ENCODE peak calls at places on chromosomes 12 and 14, in seven cellular contexts. W, X, U, Q, K, V and Z are unnamed samples.

GRCh38 chr12:128795530-128796361 is 28.0 kb downstream of the SLC15A4 start:
- DNase-seq in W (no peak), X (no peak), U (no peak), Q (no peak), K (no peak), V (no peak), Z (no peak)

GRCh38 chr12:3888654-3889053 is 15.5 kb upstream of the PARP11 start:
- DNase-seq in W (no peak), X (no peak), U (no peak), Q (no peak), K (no peak), V (no peak), Z (no peak)

GRCh38 chr12:28253175-28253641 is 63.0 kb downstream of the CCDC91 start:
- DNase-seq in W (peak; percentile 29), X (no peak), U (no peak), Q (no peak), K (no peak), V (no peak), Z (no peak)

GRCh38 chr14:105335735-105336476 is 21.4 kb downstream of the PACS2 start:
- DNase-seq in W (no peak), X (no peak), U (no peak), Q (peak; percentile 77), K (no peak), V (no peak), Z (peak; percentile 72)

GRCh38 chr14:67622675-67623074 is 3.0 kb downstream of the ARG2 start:
- DNase-seq in W (no peak), X (peak; percentile 73), U (peak; percentile 85), Q (peak; percentile 92), K (no peak), V (no peak), Z (peak; percentile 76)

GRCh38 chr12:63940295-63940997 is 95.9 kb downstream of the SRGAP1 start:
- DNase-seq in W (no peak), X (no peak), U (no peak), Q (no peak), K (no peak), V (no peak), Z (peak; percentile 47)

GRCh38 chr12:94973202-94973601 is 30.3 kb downstream of the NDUFA12 start:
- DNase-seq in W (no peak), X (peak; percentile 36), U (no peak), Q (no peak), K (no peak), V (no peak), Z (no peak)

GRCh38 chr12:49903700-49904423 is at the start of gene FAIM2:
- DNase-seq in W (no peak), X (no peak), U (no peak), Q (peak; percentile 96), K (no peak), V (peak; percentile 7), Z (peak; percentile 93)

GRCh38 chr12:55072093-55072492 is 52.3 kb downstream of the NEUROD4 start:
- DNase-seq in W (no peak), X (peak; percentile 63), U (peak; percentile 23), Q (peak; percentile 90), K (peak; percentile 54), V (peak; percentile 68), Z (peak; percentile 60)

GRCh38 chr14:53037016-53037415 is 86.2 kb upstream of the FERMT2 start:
- DNase-seq in W (no peak), X (no peak), U (no peak), Q (no peak), K (no peak), V (no peak), Z (no peak)

GRCh38 chr14:69242311-69243224 is 17.4 kb upstream of the GALNT16 start:
- DNase-seq in W (peak; percentile 39), X (peak; percentile 68), U (peak; percentile 60), Q (peak; percentile 77), K (no peak), V (peak; percentile 8), Z (peak; percentile 74)

GRCh38 chr12:51864701-51865469 is 16.4 kb upstream of the FIGNL2 start:
- DNase-seq in W (no peak), X (peak; percentile 90), U (no peak), Q (no peak), K (no peak), V (no peak), Z (no peak)

GRCh38 chr12:85681333-85681732 is 154.9 kb downstream of the RASSF9 start:
- DNase-seq in W (no peak), X (no peak), U (no peak), Q (no peak), K (no peak), V (no peak), Z (no peak)

GRCh38 chr14:50399251-50400032 is 2.8 kb upstream of the CDKL1 start:
- DNase-seq in W (no peak), X (no peak), U (no peak), Q (peak; percentile 36), K (no peak), V (no peak), Z (no peak)

GRCh38 chr12:6547987-6548386 is 7.9 kb downstream of the IFFO1 start:
- DNase-seq in W (no peak), X (peak; percentile 21), U (no peak), Q (no peak), K (no peak), V (no peak), Z (no peak)

GRCh38 chr14:73467800-73468199 is 9.5 kb upstream of the NUMB start:
- DNase-seq in W (no peak), X (no peak), U (no peak), Q (no peak), K (no peak), V (no peak), Z (no peak)

GRCh38 chr14:48023881-48024280 is 348.5 kb upstream of the MDGA2 start:
- DNase-seq in W (peak; percentile 0), X (no peak), U (no peak), Q (no peak), K (no peak), V (no peak), Z (no peak)

GRCh38 chr12:56188786-56189335 is 422 bp downstream of the SMARCC2 start:
- DNase-seq in W (no peak), X (peak; percentile 46), U (no peak), Q (peak; percentile 51), K (peak; percentile 59), V (peak; percentile 12), Z (no peak)

GRCh38 chr14:89243286-89243685 is 173.7 kb downstream of the FOXN3 start:
- DNase-seq in W (no peak), X (no peak), U (no peak), Q (no peak), K (no peak), V (no peak), Z (no peak)

GRCh38 chr12:115507951-115508722 is 769.4 kb downstream of the MED13L start:
- DNase-seq in W (no peak), X (peak; percentile 97), U (peak; percentile 94), Q (peak; percentile 79), K (peak; percentile 39), V (no peak), Z (peak; percentile 82)

GRCh38 chr12:91920276-91920675 is 225.4 kb downstream of the BTG1 start:
- DNase-seq in W (no peak), X (no peak), U (no peak), Q (no peak), K (no peak), V (no peak), Z (no peak)

GRCh38 chr14:103594265-103594664 is 31.5 kb downstream of the COA8 start:
- DNase-seq in W (no peak), X (peak; percentile 90), U (peak; percentile 70), Q (peak; percentile 94), K (peak; percentile 32), V (no peak), Z (peak; percentile 95)

GRCh38 chr14:103022669-103023044 is 34.7 kb downstream of the CDC42BPB start:
- DNase-seq in W (no peak), X (no peak), U (no peak), Q (no peak), K (no peak), V (no peak), Z (no peak)

GRCh38 chr12:51217133-51217967 is 512 bp downstream of the POU6F1 start:
- DNase-seq in W (no peak), X (peak; percentile 43), U (no peak), Q (peak; percentile 85), K (peak; percentile 28), V (no peak), Z (peak; percentile 70)

GRCh38 chr14:68246074-68246980 is 426.7 kb downstream of the RAD51B start:
- DNase-seq in W (no peak), X (no peak), U (no peak), Q (no peak), K (no peak), V (no peak), Z (no peak)

GRCh38 chr12:83575326-83575725 is 888.6 kb downstream of the TMTC2 start:
- DNase-seq in W (no peak), X (no peak), U (no peak), Q (no peak), K (no peak), V (no peak), Z (no peak)

GRCh38 chr12:79547044-79547734 is 143.6 kb downstream of the PAWR start:
- DNase-seq in W (peak; percentile 90), X (peak; percentile 95), U (peak; percentile 93), Q (no peak), K (no peak), V (no peak), Z (no peak)

GRCh38 chr12:98725481-98726247 is 80.6 kb downstream of the APAF1 start:
- DNase-seq in W (peak; percentile 19), X (peak; percentile 45), U (peak; percentile 28), Q (peak; percentile 91), K (peak; percentile 14), V (no peak), Z (peak; percentile 90)

GRCh38 chr12:79761341-79761740 is 70.6 kb upstream of the PAWR start:
- DNase-seq in W (no peak), X (no peak), U (no peak), Q (no peak), K (no peak), V (no peak), Z (no peak)

GRCh38 chr12:122523846-122524718 is 2.7 kb downstream of the RSRC2 start:
- DNase-seq in W (no peak), X (no peak), U (no peak), Q (no peak), K (no peak), V (no peak), Z (no peak)

GRCh38 chr14:102146423-102146822 is 6.7 kb downstream of the WDR20 start:
- DNase-seq in W (no peak), X (no peak), U (no peak), Q (no peak), K (no peak), V (no peak), Z (no peak)

GRCh38 chr14:80638620-80639215 is 302.8 kb downstream of the CEP128 start:
- DNase-seq in W (peak; percentile 68), X (no peak), U (no peak), Q (no peak), K (no peak), V (no peak), Z (no peak)

GRCh38 chr12:75270157-75270556 is 60.0 kb downstream of the CAPS2 start:
- DNase-seq in W (no peak), X (no peak), U (no peak), Q (no peak), K (no peak), V (no peak), Z (no peak)

GRCh38 chr14:105087963-105088811 is 23.0 kb upstream of the GPR132 start:
- DNase-seq in W (no peak), X (peak; percentile 93), U (peak; percentile 40), Q (no peak), K (no peak), V (no peak), Z (no peak)

GRCh38 chr12:123364532-123365140 is at the start of gene SBNO1:
- DNase-seq in W (peak; percentile 66), X (peak; percentile 70), U (peak; percentile 71), Q (peak; percentile 95), K (peak; percentile 95), V (peak; percentile 78), Z (peak; percentile 88)

GRCh38 chr12:66132408-66132807 is 1.9 kb upstream of the LLPH start:
- DNase-seq in W (no peak), X (peak; percentile 60), U (peak; percentile 33), Q (no peak), K (no peak), V (no peak), Z (no peak)

GRCh38 chr12:44863867-44864266 is 12.2 kb downstream of the NELL2 start:
- DNase-seq in W (no peak), X (no peak), U (no peak), Q (no peak), K (no peak), V (no peak), Z (no peak)

GRCh38 chr14:54025661-54026060 is 69.0 kb upstream of the BMP4 start:
- DNase-seq in W (no peak), X (no peak), U (peak; percentile 36), Q (no peak), K (no peak), V (no peak), Z (no peak)